ENCODE peak calls at places on chromosomes 4 and X, in nine cellular contexts. I, W, K, S, D, P, H, M and Q are unnamed samples. For H3K36me3, the result is how much of the 10 kb centered on the place peaks cover.

GRCh38 chrX:115562492-115562872 is 1.5 kb downstream of the PLS3 start:
- DNase-seq in I (no peak), W (no peak), K (no peak), S (peak), D (peak), P (no peak), H (peak), M (no peak), Q (no peak)

GRCh38 chr4:186889876-186890643 is 166.4 kb upstream of the FAT1 start:
- DNase-seq in I (no peak), W (no peak), K (peak), S (no peak), D (no peak), P (no peak), H (no peak), M (no peak), Q (peak)

GRCh38 chr4:7154351-7154981 is 37.9 kb upstream of the SORCS2 start:
- DNase-seq in I (peak), W (no peak), K (no peak), S (no peak), D (no peak), P (no peak), H (no peak), M (no peak), Q (peak)

GRCh38 chrX:20913760-20914159 is 460.5 kb upstream of the CNKSR2 start:
- DNase-seq in I (no peak), W (no peak), K (no peak), S (peak), D (peak), P (no peak), H (no peak), M (no peak), Q (no peak)

GRCh38 chr4:137454767-137455166 is 77.5 kb downstream of the PCDH18 start:
- DNase-seq in I (no peak), W (no peak), K (no peak), S (no peak), D (no peak), P (no peak), H (no peak), M (no peak), Q (no peak)

GRCh38 chr4:113565702-113566012 is 195.9 kb downstream of the CAMK2D start:
- DNase-seq in I (no peak), W (no peak), K (no peak), S (no peak), D (no peak), P (no peak), H (no peak), M (no peak), Q (no peak)

GRCh38 chr4:128979934-128980333 is 113.4 kb downstream of the SCLT1 start:
- DNase-seq in I (no peak), W (no peak), K (no peak), S (peak), D (peak), P (no peak), H (peak), M (no peak), Q (no peak)

GRCh38 chr4:188495169-188495568 is 355.9 kb downstream of the TRIML1 start:
- DNase-seq in I (no peak), W (no peak), K (no peak), S (no peak), D (no peak), P (no peak), H (no peak), M (no peak), Q (no peak)

GRCh38 chr4:76620723-76621463 is 185.9 kb downstream of the SHROOM3 start:
- DNase-seq in I (no peak), W (no peak), K (no peak), S (no peak), D (no peak), P (no peak), H (no peak), M (no peak), Q (no peak)

GRCh38 chr4:47577779-47578553 is 92.9 kb downstream of the ATP10D start:
- DNase-seq in I (no peak), W (no peak), K (no peak), S (no peak), D (no peak), P (no peak), H (peak), M (no peak), Q (no peak)

GRCh38 chr4:100081511-100081910 is 108.8 kb downstream of the DDIT4L start:
- DNase-seq in I (no peak), W (no peak), K (no peak), S (no peak), D (peak), P (no peak), H (no peak), M (no peak), Q (no peak)

GRCh38 chrX:149490100-149490499 is 15.0 kb downstream of the IDS start:
- DNase-seq in I (no peak), W (no peak), K (no peak), S (no peak), D (no peak), P (no peak), H (peak), M (no peak), Q (no peak)

GRCh38 chr4:26406346-26406975 is 83.8 kb downstream of the CCKAR start:
- DNase-seq in I (no peak), W (no peak), K (no peak), S (peak), D (no peak), P (no peak), H (peak), M (no peak), Q (no peak)

GRCh38 chrX:25503826-25504225 is 488.1 kb upstream of the ARX start:
- DNase-seq in I (no peak), W (no peak), K (no peak), S (no peak), D (no peak), P (no peak), H (no peak), M (no peak), Q (no peak)

GRCh38 chrX:55908685-55909212 is 191.2 kb downstream of the RRAGB start:
- DNase-seq in I (peak), W (no peak), K (peak), S (no peak), D (peak), P (no peak), H (peak), M (no peak), Q (no peak)

GRCh38 chr4:66694716-66695115 is 850.6 kb downstream of the CENPC start:
- DNase-seq in I (no peak), W (no peak), K (no peak), S (no peak), D (peak), P (no peak), H (no peak), M (no peak), Q (no peak)

GRCh38 chrX:48460606-48461005 is 9.5 kb downstream of the SLC38A5 start:
- DNase-seq in I (no peak), W (no peak), K (no peak), S (no peak), D (no peak), P (no peak), H (no peak), M (no peak), Q (no peak)

GRCh38 chr4:145823743-145824142 is 114.9 kb downstream of the ZNF827 start:
- DNase-seq in I (no peak), W (no peak), K (no peak), S (no peak), D (no peak), P (no peak), H (no peak), M (no peak), Q (no peak)

GRCh38 chr4:124449881-124450280 is 262.7 kb downstream of the ANKRD50 start:
- DNase-seq in I (no peak), W (no peak), K (no peak), S (no peak), D (no peak), P (no peak), H (no peak), M (no peak), Q (no peak)

GRCh38 chrX:20968996-20969395 is 405.2 kb upstream of the CNKSR2 start:
- DNase-seq in I (no peak), W (no peak), K (no peak), S (no peak), D (peak), P (no peak), H (no peak), M (no peak), Q (no peak)

GRCh38 chrX:106608016-106608415 is 3.8 kb upstream of the RADX start:
- DNase-seq in I (no peak), W (no peak), K (no peak), S (no peak), D (no peak), P (no peak), H (no peak), M (no peak), Q (peak)

GRCh38 chrX:154012336-154012991 is 7.2 kb downstream of the IRAK1 start:
- DNase-seq in I (peak), W (peak), K (no peak), S (no peak), D (no peak), P (no peak), H (no peak), M (no peak), Q (peak)

GRCh38 chrX:40543661-40544328 is 37.0 kb upstream of the ATP6AP2 start:
- DNase-seq in I (no peak), W (no peak), K (no peak), S (peak), D (peak), P (no peak), H (peak), M (no peak), Q (no peak)

GRCh38 chrX:138938003-138938402 is 226.5 kb upstream of the FGF13 start:
- DNase-seq in I (no peak), W (no peak), K (no peak), S (no peak), D (no peak), P (no peak), H (no peak), M (no peak), Q (no peak)

GRCh38 chr4:141659539-141659938 is 23.2 kb downstream of the IL15 start:
- DNase-seq in I (no peak), W (no peak), K (no peak), S (no peak), D (no peak), P (no peak), H (no peak), M (no peak), Q (no peak)

GRCh38 chr4:158192439-158193158 is 17.7 kb upstream of the TMEM144 start:
- DNase-seq in I (no peak), W (no peak), K (no peak), S (no peak), D (no peak), P (no peak), H (no peak), M (no peak), Q (no peak)

GRCh38 chrX:72120798-72121197 is 10.9 kb downstream of the RTL5 start:
- DNase-seq in I (no peak), W (no peak), K (no peak), S (no peak), D (peak), P (no peak), H (no peak), M (no peak), Q (no peak)

GRCh38 chrX:19883878-19884277 is 3.5 kb downstream of the SH3KBP1 start:
- DNase-seq in I (no peak), W (no peak), K (no peak), S (no peak), D (peak), P (no peak), H (no peak), M (no peak), Q (peak)
- H3K4me3 ChIP-seq in I (no peak), W (no peak), K (no peak), S (no peak), D (no peak), P (no peak), H (no peak), M (no peak), Q (no peak)

GRCh38 chrX:2921193-2921592 is 7.9 kb downstream of the ARSD start:
- DNase-seq in I (no peak), W (no peak), K (no peak), S (no peak), D (no peak), P (no peak), H (no peak), M (no peak), Q (no peak)

GRCh38 chrX:2921750-2922149 is 7.4 kb downstream of the ARSD start:
- DNase-seq in I (no peak), W (no peak), K (no peak), S (no peak), D (no peak), P (no peak), H (no peak), M (no peak), Q (no peak)

GRCh38 chrX:2913118-2913517 is 16.0 kb downstream of the ARSD start:
- DNase-seq in I (no peak), W (no peak), K (peak), S (peak), D (peak), P (no peak), H (no peak), M (no peak), Q (no peak)

DNA sequence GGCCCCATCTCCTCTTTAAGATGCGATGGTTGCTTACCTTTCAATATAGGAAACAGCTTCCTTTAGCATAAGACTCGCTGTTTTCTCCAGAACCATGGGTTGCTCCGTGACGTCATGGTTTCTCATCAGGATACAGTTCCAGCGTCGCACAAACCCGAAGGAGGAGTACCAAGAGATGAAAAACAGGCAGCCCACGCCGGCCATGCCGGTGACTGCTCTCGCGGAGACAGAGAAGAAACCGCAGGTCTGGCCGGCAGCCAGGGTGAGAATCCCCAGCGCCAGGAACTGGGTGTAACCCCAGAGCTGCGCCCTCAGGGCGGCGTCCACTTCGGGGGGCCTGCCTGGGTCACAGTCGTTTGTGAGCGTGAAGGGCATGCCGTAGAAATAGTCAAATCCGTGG is 11.4 kb downstream of the ARSD start:
- DNase-seq in I (no peak), W (no peak), K (peak), S (no peak), D (no peak), P (no peak), H (no peak), M (no peak), Q (no peak)
- H3K36me3 ChIP-seq in I (under half), W (under half), K (under half), S (under half), D (under half), P (under half), H (under half), M (under half), Q (under half)

DNA sequence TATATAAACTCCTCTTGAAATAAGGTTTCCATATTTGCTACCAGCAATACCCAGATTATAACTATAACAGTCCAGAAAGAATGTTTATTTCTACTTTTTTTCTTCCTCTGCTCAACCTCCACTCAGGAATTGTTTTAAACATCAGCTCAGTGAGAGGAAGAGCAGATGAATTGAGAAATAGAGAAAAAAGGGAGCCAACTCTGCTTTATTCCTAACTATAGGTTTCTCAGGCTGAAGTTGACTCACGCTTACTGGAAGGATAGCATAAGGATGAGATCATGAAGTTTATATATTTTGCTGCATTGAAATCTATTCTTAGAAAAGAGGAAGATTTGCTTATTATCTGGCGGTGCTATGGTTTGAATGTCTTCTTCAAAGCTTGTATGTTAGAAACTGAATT is 1673.5 kb upstream of the PCDH7 start:
- DNase-seq in I (no peak), W (no peak), K (no peak), S (no peak), D (peak), P (no peak), H (peak), M (no peak), Q (no peak)
- H3K27ac ChIP-seq in I (no peak), W (no peak), K (no peak), S (no peak), D (peak), P (no peak), H (peak), M (no peak), Q (no peak)

GRCh38 chr4:2823671-2824328 is 19.8 kb upstream of the ADD1 start:
- DNase-seq in I (peak), W (no peak), K (peak), S (no peak), D (no peak), P (peak), H (no peak), M (no peak), Q (peak)

GRCh38 chr4:2824329-2825183 is 19.1 kb upstream of the ADD1 start:
- DNase-seq in I (peak), W (no peak), K (peak), S (no peak), D (no peak), P (peak), H (no peak), M (peak), Q (peak)

GRCh38 chr4:2827071-2827873 is 16.4 kb upstream of the ADD1 start:
- DNase-seq in I (no peak), W (no peak), K (peak), S (no peak), D (no peak), P (no peak), H (no peak), M (peak), Q (peak)

GRCh38 chr4:2825184-2825506 is 18.5 kb upstream of the ADD1 start:
- DNase-seq in I (no peak), W (no peak), K (peak), S (no peak), D (no peak), P (peak), H (no peak), M (no peak), Q (no peak)

GRCh38 chr4:2825740-2826139 is 17.9 kb upstream of the ADD1 start:
- DNase-seq in I (no peak), W (no peak), K (peak), S (no peak), D (no peak), P (peak), H (no peak), M (peak), Q (peak)
- H3K4me3 ChIP-seq in I (no peak), W (no peak), K (no peak), S (no peak), D (no peak), P (no peak), H (no peak), M (no peak), Q (no peak)